ENCODE peak calls at places on chromosomes 7 and 10, in six cellular contexts. W is type B pancreatic cell, H is HFFc6, M is cardiac fibroblast, T is brain microvascular endothelial cell, K is Caki2. J is an unnamed sample.

GRCh38 chr7:77690289-77690688 is 6.0 kb upstream of the RSBN1L start:
- DNase-seq in W (no peak), H (no peak), M (no peak), T (no peak), K (no peak), J (no peak)

GRCh38 chr7:21947056-21947455 is 1.4 kb upstream of the CDCA7L start:
- DNase-seq in W (no peak), H (no peak), M (no peak), T (no peak), K (no peak), J (no peak)

GRCh38 chr7:114910787-114911186 is 11.1 kb upstream of the MDFIC start:
- DNase-seq in W (no peak), H (no peak), M (peak), T (no peak), K (no peak), J (no peak)

GRCh38 chr10:119762035-119762434 is 36.2 kb downstream of the INPP5F start:
- DNase-seq in W (no peak), H (no peak), M (no peak), T (no peak), K (no peak), J (no peak)

GRCh38 chr10:122233857-122234348 is 37.2 kb upstream of the BTBD16 start:
- DNase-seq in W (no peak), H (no peak), M (no peak), T (no peak), K (no peak), J (no peak)

GRCh38 chr10:94285271-94285670 is 77.5 kb downstream of the NOC3L start:
- DNase-seq in W (no peak), H (no peak), M (no peak), T (no peak), K (no peak), J (no peak)

GRCh38 chr10:9305018-9305655 is 1250.6 kb downstream of the GATA3 start:
- DNase-seq in W (no peak), H (peak), M (peak), T (no peak), K (peak), J (peak)

GRCh38 chr7:136056827-136057226 is 79.7 kb upstream of the MTPN start:
- DNase-seq in W (no peak), H (no peak), M (no peak), T (no peak), K (no peak), J (no peak)

J was measured in kidney glomerular epithelial cell.